ENCODE peak calls at places on chromosomes 6 and 20, in nine cellular contexts. One of them, this sample, is unnamed. For H3K9me3 and H3K4me1, the result is how much of the 10 kb centered on the place peaks cover.

GRCh38 chr6:22954749-22955385 is 385.5 kb downstream of the HDGFL1 start:
- DNase-seq in psoas muscle: no peak
- DNase-seq in NT2/D1: no peak
- DNase-seq in fibroblast of lung: peak
- DNase-seq in aorta: no peak
- DNase-seq in body of pancreas: no peak
- DNase-seq in heart right ventricle: no peak
- DNase-seq in CD4-positive, CD25-positive, alpha-beta regulatory T cell: no peak
- DNase-seq in Caco-2: peak
- DNase-seq in this sample: no peak

GRCh38 chr6:64717281-64717680 is 989.7 kb downstream of the EYS start:
- DNase-seq in heart right ventricle: no peak
- DNase-seq in CD4-positive, CD25-positive, alpha-beta regulatory T cell: no peak
- DNase-seq in Caco-2: no peak
- DNase-seq in aorta: no peak
- DNase-seq in NT2/D1: no peak
- DNase-seq in fibroblast of lung: no peak
- DNase-seq in body of pancreas: no peak
- DNase-seq in psoas muscle: no peak
- DNase-seq in this sample: no peak

GRCh38 chr6:11902527-11902926 is 109.6 kb upstream of the HIVEP1 start:
- DNase-seq in body of pancreas: no peak
- DNase-seq in psoas muscle: no peak
- DNase-seq in fibroblast of lung: no peak
- DNase-seq in heart right ventricle: no peak
- DNase-seq in aorta: no peak
- DNase-seq in Caco-2: no peak
- DNase-seq in NT2/D1: no peak
- DNase-seq in CD4-positive, CD25-positive, alpha-beta regulatory T cell: no peak
- DNase-seq in this sample: no peak

GRCh38 chr6:14026831-14027539 is 90.6 kb upstream of the CD83 start:
- DNase-seq in body of pancreas: no peak
- DNase-seq in CD4-positive, CD25-positive, alpha-beta regulatory T cell: no peak
- DNase-seq in NT2/D1: no peak
- DNase-seq in heart right ventricle: no peak
- DNase-seq in fibroblast of lung: peak
- DNase-seq in psoas muscle: no peak
- DNase-seq in Caco-2: no peak
- DNase-seq in aorta: no peak
- DNase-seq in this sample: no peak

GRCh38 chr6:52245425-52245824 is 1.1 kb upstream of the IL17F start:
- DNase-seq in NT2/D1: no peak
- DNase-seq in aorta: no peak
- DNase-seq in CD4-positive, CD25-positive, alpha-beta regulatory T cell: no peak
- DNase-seq in Caco-2: no peak
- DNase-seq in heart right ventricle: no peak
- DNase-seq in body of pancreas: no peak
- DNase-seq in fibroblast of lung: no peak
- DNase-seq in psoas muscle: no peak
- DNase-seq in this sample: no peak

GRCh38 chr6:154847318-154847717 is 114.1 kb downstream of the SCAF8 start:
- DNase-seq in aorta: no peak
- DNase-seq in heart right ventricle: no peak
- DNase-seq in body of pancreas: no peak
- DNase-seq in psoas muscle: no peak
- DNase-seq in CD4-positive, CD25-positive, alpha-beta regulatory T cell: no peak
- DNase-seq in fibroblast of lung: peak
- DNase-seq in NT2/D1: no peak
- DNase-seq in Caco-2: no peak
- DNase-seq in this sample: no peak

GRCh38 chr6:20118877-20119276 is 93.4 kb downstream of the MBOAT1 start:
- DNase-seq in CD4-positive, CD25-positive, alpha-beta regulatory T cell: no peak
- DNase-seq in aorta: no peak
- DNase-seq in psoas muscle: no peak
- DNase-seq in NT2/D1: no peak
- DNase-seq in fibroblast of lung: no peak
- DNase-seq in body of pancreas: no peak
- DNase-seq in heart right ventricle: no peak
- DNase-seq in Caco-2: no peak
- DNase-seq in this sample: no peak

GRCh38 chr6:30206799-30207618 is 6.2 kb downstream of the TRIM26 start:
- DNase-seq in Caco-2: peak
- DNase-seq in psoas muscle: no peak
- DNase-seq in aorta: no peak
- DNase-seq in fibroblast of lung: peak
- DNase-seq in CD4-positive, CD25-positive, alpha-beta regulatory T cell: no peak
- DNase-seq in heart right ventricle: no peak
- DNase-seq in NT2/D1: no peak
- DNase-seq in body of pancreas: no peak
- DNase-seq in this sample: no peak

GRCh38 chr6:107488875-107489635 is 862 bp upstream of the SOBP start:
- DNase-seq in CD4-positive, CD25-positive, alpha-beta regulatory T cell: no peak
- DNase-seq in fibroblast of lung: peak
- DNase-seq in aorta: peak
- DNase-seq in heart right ventricle: peak
- DNase-seq in NT2/D1: no peak
- DNase-seq in psoas muscle: peak
- DNase-seq in Caco-2: peak
- DNase-seq in body of pancreas: peak
- DNase-seq in this sample: peak

GRCh38 chr6:163645560-163645959 is 231.0 kb downstream of the QKI start:
- DNase-seq in body of pancreas: no peak
- DNase-seq in fibroblast of lung: no peak
- DNase-seq in aorta: no peak
- DNase-seq in NT2/D1: no peak
- DNase-seq in psoas muscle: no peak
- DNase-seq in Caco-2: no peak
- DNase-seq in CD4-positive, CD25-positive, alpha-beta regulatory T cell: no peak
- DNase-seq in heart right ventricle: no peak
- DNase-seq in this sample: no peak

GRCh38 chr6:79676785-79677736 is 45.9 kb downstream of the SH3BGRL2 start:
- DNase-seq in aorta: no peak
- DNase-seq in NT2/D1: no peak
- DNase-seq in CD4-positive, CD25-positive, alpha-beta regulatory T cell: no peak
- DNase-seq in fibroblast of lung: no peak
- DNase-seq in body of pancreas: no peak
- DNase-seq in heart right ventricle: no peak
- DNase-seq in psoas muscle: no peak
- DNase-seq in Caco-2: no peak
- DNase-seq in this sample: no peak

GRCh38 chr20:49989234-49990065 is 6.7 kb downstream of the SNAI1 start:
- DNase-seq in Caco-2: no peak
- DNase-seq in fibroblast of lung: peak
- DNase-seq in heart right ventricle: peak
- DNase-seq in psoas muscle: peak
- DNase-seq in NT2/D1: peak
- DNase-seq in body of pancreas: peak
- DNase-seq in CD4-positive, CD25-positive, alpha-beta regulatory T cell: no peak
- DNase-seq in aorta: peak
- DNase-seq in this sample: no peak

GRCh38 chr6:38695933-38696332 is 7.0 kb downstream of the GLO1 start:
- DNase-seq in heart right ventricle: no peak
- DNase-seq in NT2/D1: no peak
- DNase-seq in CD4-positive, CD25-positive, alpha-beta regulatory T cell: no peak
- DNase-seq in aorta: no peak
- DNase-seq in psoas muscle: no peak
- DNase-seq in body of pancreas: no peak
- DNase-seq in Caco-2: no peak
- DNase-seq in fibroblast of lung: no peak
- DNase-seq in this sample: no peak

GRCh38 chr6:38695227-38695900 is 7.6 kb downstream of the GLO1 start:
- DNase-seq in fibroblast of lung: no peak
- DNase-seq in heart right ventricle: no peak
- DNase-seq in aorta: no peak
- DNase-seq in body of pancreas: no peak
- DNase-seq in Caco-2: no peak
- DNase-seq in CD4-positive, CD25-positive, alpha-beta regulatory T cell: no peak
- DNase-seq in NT2/D1: no peak
- DNase-seq in psoas muscle: no peak
- DNase-seq in this sample: no peak

GRCh38 chr6:38701551-38701950 is 1.4 kb downstream of the GLO1 start:
- DNase-seq in aorta: no peak
- DNase-seq in heart right ventricle: no peak
- DNase-seq in body of pancreas: no peak
- DNase-seq in fibroblast of lung: no peak
- DNase-seq in psoas muscle: no peak
- DNase-seq in Caco-2: no peak
- DNase-seq in NT2/D1: no peak
- DNase-seq in CD4-positive, CD25-positive, alpha-beta regulatory T cell: no peak
- DNase-seq in this sample: no peak

GRCh38 chr6:38697846-38698245 is 5.1 kb downstream of the GLO1 start:
- DNase-seq in CD4-positive, CD25-positive, alpha-beta regulatory T cell: no peak
- DNase-seq in NT2/D1: no peak
- DNase-seq in heart right ventricle: no peak
- DNase-seq in aorta: no peak
- DNase-seq in fibroblast of lung: no peak
- DNase-seq in body of pancreas: no peak
- DNase-seq in psoas muscle: no peak
- DNase-seq in Caco-2: no peak
- DNase-seq in this sample: no peak

DNA sequence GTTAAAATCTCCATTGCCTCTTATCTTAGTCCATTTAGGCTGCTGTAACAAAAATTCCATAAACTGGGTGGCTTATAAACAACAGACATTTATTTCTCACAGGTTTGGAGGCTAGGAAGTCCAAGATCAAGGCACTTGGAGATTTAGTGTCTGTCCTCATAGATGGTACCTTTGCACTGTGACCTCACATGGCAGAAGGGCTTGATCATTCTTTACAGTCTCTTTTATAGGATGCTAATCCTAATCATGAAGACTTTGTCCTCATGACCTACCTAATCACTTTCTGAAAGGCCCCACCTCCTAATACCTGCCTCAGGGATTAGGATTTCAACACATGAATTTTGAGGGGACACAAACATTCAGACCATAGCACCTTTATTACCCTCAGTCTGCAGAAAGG is 6.6 kb downstream of the GLO1 start:
- DNase-seq in NT2/D1: no peak
- DNase-seq in CD4-positive, CD25-positive, alpha-beta regulatory T cell: no peak
- DNase-seq in aorta: no peak
- DNase-seq in fibroblast of lung: no peak
- DNase-seq in body of pancreas: no peak
- DNase-seq in Caco-2: no peak
- DNase-seq in heart right ventricle: no peak
- DNase-seq in psoas muscle: no peak
- DNase-seq in this sample: no peak
- H3K9me3 ChIP-seq in NT2/D1: under half
- H3K9me3 ChIP-seq in CD4-positive, CD25-positive, alpha-beta regulatory T cell: under half
- H3K9me3 ChIP-seq in aorta: under half
- H3K9me3 ChIP-seq in fibroblast of lung: under half
- H3K9me3 ChIP-seq in body of pancreas: under half
- H3K9me3 ChIP-seq in Caco-2: under half
- H3K9me3 ChIP-seq in heart right ventricle: under half
- H3K9me3 ChIP-seq in psoas muscle: under half
- H3K9me3 ChIP-seq in this sample: under half

GRCh38 chr6:25041676-25042598 is 106.2 kb upstream of the RIPOR2 start:
- DNase-seq in Caco-2: no peak
- DNase-seq in NT2/D1: no peak
- DNase-seq in heart right ventricle: no peak
- DNase-seq in fibroblast of lung: no peak
- DNase-seq in body of pancreas: no peak
- DNase-seq in aorta: no peak
- DNase-seq in psoas muscle: no peak
- DNase-seq in CD4-positive, CD25-positive, alpha-beta regulatory T cell: peak
- DNase-seq in this sample: no peak

GRCh38 chr6:25035451-25036435 is 100.0 kb upstream of the RIPOR2 start:
- DNase-seq in body of pancreas: no peak
- DNase-seq in Caco-2: no peak
- DNase-seq in aorta: no peak
- DNase-seq in NT2/D1: no peak
- DNase-seq in psoas muscle: no peak
- DNase-seq in fibroblast of lung: no peak
- DNase-seq in CD4-positive, CD25-positive, alpha-beta regulatory T cell: no peak
- DNase-seq in heart right ventricle: no peak
- DNase-seq in this sample: no peak

GRCh38 chr6:25036461-25036860 is 100.7 kb upstream of the RIPOR2 start:
- DNase-seq in body of pancreas: no peak
- DNase-seq in Caco-2: no peak
- DNase-seq in NT2/D1: no peak
- DNase-seq in psoas muscle: no peak
- DNase-seq in fibroblast of lung: no peak
- DNase-seq in aorta: no peak
- DNase-seq in CD4-positive, CD25-positive, alpha-beta regulatory T cell: no peak
- DNase-seq in heart right ventricle: no peak
- DNase-seq in this sample: no peak

GRCh38 chr6:25038992-25039391 is 103.2 kb upstream of the RIPOR2 start:
- DNase-seq in CD4-positive, CD25-positive, alpha-beta regulatory T cell: no peak
- DNase-seq in body of pancreas: no peak
- DNase-seq in heart right ventricle: no peak
- DNase-seq in aorta: no peak
- DNase-seq in fibroblast of lung: no peak
- DNase-seq in Caco-2: no peak
- DNase-seq in psoas muscle: no peak
- DNase-seq in NT2/D1: no peak
- DNase-seq in this sample: no peak

GRCh38 chr6:25038300-25038699 is 102.5 kb upstream of the RIPOR2 start:
- DNase-seq in heart right ventricle: no peak
- DNase-seq in aorta: no peak
- DNase-seq in fibroblast of lung: no peak
- DNase-seq in psoas muscle: no peak
- DNase-seq in NT2/D1: no peak
- DNase-seq in body of pancreas: no peak
- DNase-seq in Caco-2: no peak
- DNase-seq in CD4-positive, CD25-positive, alpha-beta regulatory T cell: no peak
- DNase-seq in this sample: no peak
- H3K4me1 ChIP-seq in heart right ventricle: under half
- H3K4me1 ChIP-seq in aorta: under half
- H3K4me1 ChIP-seq in fibroblast of lung: under half
- H3K4me1 ChIP-seq in psoas muscle: under half
- H3K4me1 ChIP-seq in NT2/D1: under half
- H3K4me1 ChIP-seq in body of pancreas: under half
- H3K4me1 ChIP-seq in Caco-2: under half
- H3K4me1 ChIP-seq in CD4-positive, CD25-positive, alpha-beta regulatory T cell: half or more
- H3K4me1 ChIP-seq in this sample: under half

GRCh38 chr6:140264451-140264850 is 890.0 kb upstream of the CITED2 start:
- DNase-seq in heart right ventricle: no peak
- DNase-seq in Caco-2: no peak
- DNase-seq in body of pancreas: no peak
- DNase-seq in CD4-positive, CD25-positive, alpha-beta regulatory T cell: no peak
- DNase-seq in NT2/D1: no peak
- DNase-seq in fibroblast of lung: no peak
- DNase-seq in psoas muscle: no peak
- DNase-seq in aorta: no peak
- DNase-seq in this sample: no peak
- H3K9me3 ChIP-seq in heart right ventricle: under half
- H3K9me3 ChIP-seq in Caco-2: under half
- H3K9me3 ChIP-seq in body of pancreas: under half
- H3K9me3 ChIP-seq in CD4-positive, CD25-positive, alpha-beta regulatory T cell: under half
- H3K9me3 ChIP-seq in NT2/D1: under half
- H3K9me3 ChIP-seq in fibroblast of lung: under half
- H3K9me3 ChIP-seq in psoas muscle: under half
- H3K9me3 ChIP-seq in aorta: under half
- H3K9me3 ChIP-seq in this sample: under half

DNA sequence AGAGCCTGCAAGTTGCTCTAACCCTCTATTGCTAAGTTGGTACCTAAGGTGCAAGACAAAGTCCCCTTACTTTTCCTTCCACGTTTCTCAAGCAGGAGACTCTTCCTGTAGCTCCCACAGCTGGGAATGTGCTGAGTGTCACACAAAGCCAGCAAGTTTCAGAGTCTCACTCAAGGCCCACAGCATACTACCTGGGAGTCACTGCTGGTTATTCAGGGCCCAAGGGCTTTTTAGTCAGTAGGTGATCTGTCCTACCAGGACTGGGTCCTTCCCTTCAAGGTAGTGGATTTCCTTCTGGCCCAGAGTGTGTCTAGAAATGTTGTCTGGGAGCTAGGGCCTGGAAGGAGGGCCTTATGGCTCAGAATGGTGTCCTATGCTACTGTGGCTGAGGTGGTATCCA is 261.9 kb upstream of the CITED2 start:
- DNase-seq in body of pancreas: no peak
- DNase-seq in Caco-2: no peak
- DNase-seq in NT2/D1: no peak
- DNase-seq in psoas muscle: no peak
- DNase-seq in fibroblast of lung: no peak
- DNase-seq in aorta: no peak
- DNase-seq in CD4-positive, CD25-positive, alpha-beta regulatory T cell: no peak
- DNase-seq in heart right ventricle: no peak
- DNase-seq in this sample: no peak
- H3K4me1 ChIP-seq in body of pancreas: under half
- H3K4me1 ChIP-seq in Caco-2: under half
- H3K4me1 ChIP-seq in NT2/D1: under half
- H3K4me1 ChIP-seq in psoas muscle: under half
- H3K4me1 ChIP-seq in fibroblast of lung: under half
- H3K4me1 ChIP-seq in aorta: under half
- H3K4me1 ChIP-seq in CD4-positive, CD25-positive, alpha-beta regulatory T cell: under half
- H3K4me1 ChIP-seq in heart right ventricle: under half
- H3K4me1 ChIP-seq in this sample: under half